ENCODE peak calls at places on chromosomes 12 and 14, in nine cellular contexts. J is foreskin fibroblast; S is dorsolateral prefrontal cortex; U is GM12865; Y is CD4-positive, alpha-beta T cell; K is B cell; Q is endothelial cell; M is tibial artery; O is left lung. R is an unnamed sample.

GRCh38 chr12:111532741-111533140 is 66.4 kb downstream of the ATXN2 start:
- DNase-seq in J (no peak), S (no peak), U (no peak), Y (no peak), K (no peak), Q (no peak), M (no peak), O (no peak), R (no peak)

GRCh38 chr12:62677355-62677754 is 210.7 kb downstream of the MON2 start:
- DNase-seq in J (no peak), S (no peak), U (no peak), Y (no peak), K (no peak), Q (no peak), M (no peak), O (no peak), R (no peak)

GRCh38 chr12:82425241-82425640 is 66.9 kb downstream of the METTL25 start:
- DNase-seq in J (peak; percentile 7), S (no peak), U (no peak), Y (no peak), K (no peak), Q (no peak), M (no peak), O (no peak), R (no peak)

GRCh38 chr14:97977711-97978261 is 1180.6 kb downstream of the VRK1 start:
- DNase-seq in J (no peak), S (peak; percentile 77), U (no peak), Y (peak; percentile 84), K (no peak), Q (no peak), M (peak; percentile 91), O (peak; percentile 73), R (no peak)

GRCh38 chr14:101878222-101879211 is 85.9 kb upstream of the DYNC1H1 start:
- DNase-seq in J (no peak), S (no peak), U (peak; percentile 76), Y (no peak), K (no peak), Q (no peak), M (no peak), O (no peak), R (no peak)

GRCh38 chr14:105271224-105271890 is 23.0 kb downstream of the BTBD6 start:
- DNase-seq in J (no peak), S (no peak), U (no peak), Y (no peak), K (no peak), Q (no peak), M (no peak), O (no peak), R (no peak)

GRCh38 chr12:117038023-117038680 is 61.1 kb downstream of the TESC start:
- DNase-seq in J (no peak), S (no peak), U (no peak), Y (no peak), K (no peak), Q (no peak), M (no peak), O (peak; percentile 6), R (no peak)

GRCh38 chr12:17108877-17109520 is 503.0 kb upstream of the LMO3 start:
- DNase-seq in J (no peak), S (no peak), U (no peak), Y (no peak), K (no peak), Q (no peak), M (no peak), O (no peak), R (no peak)

GRCh38 chr14:77478796-77479195 is 19.8 kb downstream of the ISM2 start:
- DNase-seq in J (no peak), S (no peak), U (peak; percentile 68), Y (no peak), K (no peak), Q (no peak), M (no peak), O (no peak), R (no peak)

GRCh38 chr14:96140964-96141363 is 63.7 kb upstream of the BDKRB2 start:
- DNase-seq in J (no peak), S (no peak), U (no peak), Y (no peak), K (no peak), Q (no peak), M (no peak), O (no peak), R (no peak)

DNA sequence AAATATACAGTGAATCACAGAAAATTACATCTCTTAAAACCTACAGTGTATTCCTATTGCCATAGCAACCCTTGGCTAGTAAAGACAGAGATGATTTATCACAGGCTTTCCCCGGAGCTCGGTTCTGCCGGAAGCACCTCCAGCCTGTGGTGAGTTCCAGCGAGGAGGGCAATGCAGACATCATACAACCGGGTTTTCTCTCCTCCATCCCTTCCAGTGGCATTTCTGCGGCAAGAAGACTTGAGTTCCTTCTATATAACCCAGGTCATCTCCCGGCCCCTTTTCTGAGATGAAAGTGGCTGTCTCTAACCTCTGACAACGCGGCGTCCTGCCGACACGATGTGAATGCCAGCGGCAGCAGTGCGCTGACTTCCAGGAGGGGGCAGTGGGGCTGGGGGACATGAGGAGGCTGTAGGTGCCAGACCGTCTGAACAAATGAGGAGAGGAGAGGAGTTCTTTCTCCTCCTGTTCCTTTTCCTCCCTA is 68.5 kb upstream of the MAX start:
- DNase-seq in J (peak; percentile 41), S (peak; percentile 68), U (peak; percentile 73), Y (peak; percentile 21), K (peak; percentile 68), Q (peak; percentile 49), M (no peak), O (no peak), R (no peak)
- TF ChIP-seq CTCF in J (peak; percentile 53), S (peak; percentile 52), U (peak; percentile 23), Y (no peak), K (peak; percentile 40), Q (no peak), M (no peak), O (no peak), R (no peak)

DNA sequence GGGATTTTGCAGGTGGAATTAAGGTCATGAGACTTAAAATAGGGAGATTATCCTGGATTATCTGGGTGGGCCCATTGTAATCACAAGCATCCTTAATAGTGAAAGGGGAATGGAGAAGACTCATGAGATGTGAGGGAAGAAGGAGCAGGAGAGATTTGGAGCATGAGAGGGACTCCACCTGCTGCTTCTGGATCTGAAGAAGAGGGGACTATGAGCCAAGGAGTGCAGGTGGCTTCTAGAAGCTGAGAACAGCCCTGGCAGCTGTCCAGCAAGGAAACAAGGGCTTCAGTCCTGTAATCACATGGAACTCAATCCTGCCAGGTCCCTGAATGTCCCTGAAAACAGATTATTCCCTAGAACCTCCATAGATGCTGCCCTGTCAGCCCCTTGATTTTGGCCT is 67.8 kb downstream of the PELI2 start:
- DNase-seq in J (no peak), S (no peak), U (no peak), Y (no peak), K (no peak), Q (no peak), M (no peak), O (no peak), R (no peak)
- TF ChIP-seq CTCF in J (no peak), S (no peak), U (no peak), Y (no peak), K (no peak), Q (no peak), M (no peak), O (no peak), R (no peak)

GRCh38 chr14:69288001-69288771 is 28.2 kb downstream of the GALNT16 start:
- DNase-seq in J (no peak), S (no peak), U (no peak), Y (no peak), K (no peak), Q (peak; percentile 23), M (peak; percentile 69), O (no peak), R (no peak)
- TF ChIP-seq CTCF in J (peak; percentile 31), S (no peak), U (peak; percentile 16), Y (no peak), K (no peak), Q (no peak), M (peak; percentile 35), O (no peak), R (no peak)

DNA sequence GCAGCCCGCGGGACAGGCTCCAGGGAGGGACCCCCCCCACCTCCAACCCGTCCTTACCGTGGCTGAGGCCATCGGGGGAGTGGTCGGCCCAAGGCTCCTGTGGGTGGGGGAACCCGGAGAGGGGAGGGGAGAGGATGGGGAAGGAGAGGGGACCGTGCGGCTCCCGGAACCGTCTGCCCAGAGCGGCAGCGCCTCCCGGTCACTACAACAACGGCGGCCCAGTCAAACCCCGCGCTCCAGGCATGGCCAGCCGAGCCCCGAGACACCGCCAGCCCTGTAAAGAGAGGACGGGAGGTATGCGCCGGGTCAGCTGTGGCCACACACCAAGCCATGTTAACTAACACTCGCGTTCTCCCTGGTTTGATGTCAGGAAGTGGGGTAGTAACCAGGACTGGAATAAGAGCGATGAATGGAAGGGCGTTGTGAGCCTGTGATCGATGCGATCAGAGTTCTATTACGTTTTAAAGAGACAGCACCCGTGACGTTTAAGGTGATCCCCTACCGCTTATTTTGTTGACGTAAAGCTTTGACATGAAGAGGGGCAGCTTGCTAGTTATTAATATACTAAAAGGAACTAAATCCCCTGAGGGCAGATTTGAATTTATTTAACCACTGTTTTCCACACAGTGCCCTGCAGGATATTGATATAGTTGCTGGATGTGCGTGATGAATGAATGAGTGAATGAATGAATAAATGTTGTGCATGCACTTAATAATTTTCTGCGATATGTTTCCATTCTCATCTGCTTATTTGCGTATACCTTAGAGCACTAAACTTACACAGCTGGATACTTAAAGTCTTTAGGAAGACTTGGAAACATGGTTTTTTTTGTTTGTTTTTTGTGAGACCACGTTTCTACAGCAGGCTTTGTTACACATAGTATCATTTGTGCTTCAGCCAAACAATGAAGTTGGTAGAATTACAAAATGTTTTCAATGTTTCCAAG is at the start of gene POC1B:
- DNase-seq in J (peak; percentile 67), S (peak; percentile 89), U (peak; percentile 84), Y (peak; percentile 51), K (peak; percentile 76), Q (peak; percentile 81), M (peak; percentile 83), O (peak; percentile 86), R (peak; percentile 72)
- TF ChIP-seq CTCF in J (no peak), S (peak; percentile 34), U (no peak), Y (no peak), K (no peak), Q (no peak), M (no peak), O (no peak), R (no peak)